ENCODE peak calls at places on chromosomes 5 and 9, in five cellular contexts. T is activated T-cell treated with anti-CD3 and anti-CD28 coated beads for 1 hour, Y is body of pancreas, P is NCI-H524 treated with DMSO at 0.1 percent for 48 hours, A is T-helper 2 cell. Q is an unnamed sample.

GRCh38 chr5:72063219-72063819 is 44.0 kb upstream of the MAP1B start:
- DNase-seq in T (no peak), Y (no peak), P (no peak), A (no peak), Q (no peak)

GRCh38 chr5:176400382-176401156 is 12.0 kb downstream of the HIGD2A start:
- DNase-seq in T (no peak), Y (no peak), P (no peak), A (no peak), Q (no peak)

GRCh38 chr9:129459550-129460322 is 161.2 kb downstream of the C9orf50 start:
- DNase-seq in T (no peak), Y (no peak), P (no peak), A (no peak), Q (no peak)

GRCh38 chr5:93044860-93045666 is 536.0 kb downstream of the NR2F1-AS1 start:
- DNase-seq in T (no peak), Y (no peak), P (peak), A (no peak), Q (no peak)

GRCh38 chr5:93192107-93192506 is 388.9 kb downstream of the NR2F1-AS1 start:
- DNase-seq in T (no peak), Y (no peak), P (no peak), A (no peak), Q (no peak)

GRCh38 chr5:177389368-177390169 is 5.3 kb downstream of the SLC34A1 start:
- DNase-seq in T (no peak), Y (peak), P (no peak), A (peak), Q (no peak)

GRCh38 chr5:149371296-149371962 is 7.7 kb downstream of the IL17B start:
- DNase-seq in T (peak), Y (peak), P (no peak), A (peak), Q (no peak)

GRCh38 chr5:88883566-88884434 is 816 bp upstream of the MEF2C start:
- DNase-seq in T (no peak), Y (peak), P (no peak), A (no peak), Q (peak)

GRCh38 chr9:99962685-99963261 is 56.3 kb downstream of the STX17 start:
- DNase-seq in T (no peak), Y (no peak), P (no peak), A (no peak), Q (no peak)

Q was measured in CMK.